ENCODE peak calls at places on chromosomes 11 and 22, in four cellular contexts. V, I, G and C are unnamed samples.
A peak's percentile ranks its signal among the peaks of the same experiment; 100 is the strongest.

GRCh38 chr11:10540546-10540914 is 457 bp downstream of the RNF141 start:
- DNase-seq in I (peak; percentile 34), V (no peak), G (no peak), C (peak; percentile 43)

GRCh38 chr22:48342016-48342415 is 1485.7 kb downstream of the BRD1 start:
- DNase-seq in V (no peak), G (no peak), I (no peak), C (no peak)

GRCh38 chr11:132058211-132058772 is 687.9 kb downstream of the NTM start:
- DNase-seq in V (no peak), G (no peak), I (no peak), C (no peak)

GRCh38 chr11:74391193-74391592 is 7.0 kb downstream of the PGM2L1 start:
- DNase-seq in G (no peak), I (no peak), V (no peak), C (no peak)

GRCh38 chr11:111162306-111162705 is 83.2 kb upstream of the POU2AF2 start:
- DNase-seq in I (no peak), G (no peak), V (no peak), C (no peak)

GRCh38 chr11:35262735-35263134 is 123.8 kb downstream of the CD44 start:
- DNase-seq in I (no peak), G (no peak), V (no peak), C (no peak)

GRCh38 chr22:44192098-44192810 is 11.5 kb downstream of the PARVG start:
- DNase-seq in I (peak; percentile 75), V (peak; percentile 91), G (peak; percentile 60), C (peak; percentile 86)

GRCh38 chr22:20117656-20118571 is 888 bp upstream of the TRMT2A start:
- DNase-seq in G (no peak), V (no peak), I (no peak), C (no peak)

GRCh38 chr11:2445107-2445947 is 519 bp downstream of the KCNQ1 start:
- DNase-seq in G (no peak), I (peak; percentile 26), V (no peak), C (peak; percentile 39)

GRCh38 chr11:133134561-133135173 is 397.6 kb downstream of the OPCML start:
- DNase-seq in G (no peak), V (peak; percentile 83), I (peak; percentile 67), C (peak; percentile 84)

GRCh38 chr11:111922803-111923202 is 4.1 kb downstream of the C11orf52 start:
- DNase-seq in V (no peak), I (no peak), G (no peak), C (no peak)

GRCh38 chr11:79388201-79388600 is 52.6 kb downstream of the TENM4 start:
- DNase-seq in V (no peak), I (no peak), G (no peak), C (no peak)

GRCh38 chr11:36601145-36601544 is 3.1 kb upstream of the RAG2 start:
- DNase-seq in V (no peak), I (no peak), G (no peak), C (no peak)

GRCh38 chr11:36598051-36598450 is at the start of gene RAG2:
- DNase-seq in I (no peak), V (no peak), G (no peak), C (no peak)

GRCh38 chr11:36600155-36600554 is 2.1 kb upstream of the RAG2 start:
- DNase-seq in V (peak; percentile 49), I (no peak), G (no peak), C (no peak)

GRCh38 chr11:36594316-36594989 is at the start of gene IFTAP:
- DNase-seq in I (peak; percentile 82), V (peak; percentile 82), G (peak; percentile 88), C (peak; percentile 12)

GRCh38 chr11:36596880-36597279 is 1.2 kb downstream of the RAG2 start:
- DNase-seq in V (no peak), I (no peak), G (no peak), C (no peak)
- TF ChIP-seq SP1 in V (no peak), I (no peak), G (no peak), C (no peak)

DNA sequence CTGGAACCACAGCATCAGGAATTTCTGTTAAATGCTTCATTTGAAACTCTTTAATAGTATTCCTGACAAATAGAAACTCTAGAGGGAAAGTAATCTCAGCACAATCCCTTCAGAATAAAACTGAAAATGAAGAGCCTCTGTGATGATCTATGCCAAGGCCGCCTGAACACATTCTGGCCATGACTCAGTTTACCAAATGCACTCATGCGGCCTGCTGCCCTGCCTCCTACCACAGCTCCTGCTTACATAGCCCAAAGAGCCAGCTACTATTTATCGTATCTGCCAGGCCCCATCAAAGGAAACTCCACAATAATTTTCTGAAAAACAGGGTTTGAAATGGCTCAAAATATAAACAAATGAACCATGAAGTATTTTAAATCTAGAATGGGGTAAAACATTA is 27.0 kb downstream of the ARL14EP start:
- DNase-seq in V (no peak), G (no peak), I (no peak), C (no peak)
- TF ChIP-seq SP1 in V (no peak), G (no peak), I (no peak), C (no peak)

GRCh38 chr11:84398017-84398626 is 1112.0 kb upstream of the CCDC90B start:
- DNase-seq in V (no peak), G (no peak), I (peak; percentile 6), C (peak; percentile 21)
- TF ChIP-seq SP1 in V (no peak), G (no peak), I (no peak), C (no peak)

DNA sequence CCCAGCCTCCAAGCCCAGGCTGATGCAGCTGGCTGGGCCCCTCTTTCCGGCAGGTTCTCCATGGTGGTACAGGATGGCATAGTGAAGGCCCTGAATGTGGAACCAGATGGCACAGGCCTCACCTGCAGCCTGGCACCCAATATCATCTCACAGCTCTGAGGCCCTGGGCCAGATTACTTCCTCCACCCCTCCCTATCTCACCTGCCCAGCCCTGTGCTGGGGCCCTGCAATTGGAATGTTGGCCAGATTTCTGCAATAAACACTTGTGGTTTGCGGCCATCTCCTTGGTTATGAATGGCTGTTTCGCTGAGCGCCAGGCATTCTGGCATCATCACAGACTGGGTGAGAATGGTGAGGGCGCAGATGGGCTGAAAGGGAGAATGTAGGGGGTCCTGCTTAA is 3.6 kb downstream of the PRDX5 start:
- DNase-seq in V (no peak), G (no peak), I (no peak), C (no peak)
- TF ChIP-seq SP1 in V (no peak), G (no peak), I (no peak), C (no peak)

GRCh38 chr11:125146232-125146631 is 18.3 kb upstream of the PKNOX2 start:
- DNase-seq in I (no peak), G (no peak), V (no peak), C (no peak)

GRCh38 chr11:125138966-125139365 is 25.6 kb upstream of the PKNOX2 start:
- DNase-seq in V (no peak), I (no peak), G (no peak), C (no peak)

GRCh38 chr11:125141686-125142535 is 22.6 kb upstream of the PKNOX2 start:
- DNase-seq in I (peak; percentile 87), G (no peak), V (peak; percentile 97), C (peak; percentile 90)

GRCh38 chr11:125140251-125140650 is 24.3 kb upstream of the PKNOX2 start:
- DNase-seq in I (no peak), G (no peak), V (no peak), C (no peak)

GRCh38 chr11:125141178-125141577 is 23.4 kb upstream of the PKNOX2 start:
- DNase-seq in I (no peak), V (no peak), G (no peak), C (no peak)
- TF ChIP-seq SP1 in I (no peak), V (no peak), G (no peak), C (no peak)

GRCh38 chr11:19187880-19188279 is 13.9 kb downstream of the CSRP3 start:
- DNase-seq in V (no peak), G (no peak), I (no peak), C (no peak)
- TF ChIP-seq SP1 in V (no peak), G (no peak), I (no peak), C (no peak)

DNA sequence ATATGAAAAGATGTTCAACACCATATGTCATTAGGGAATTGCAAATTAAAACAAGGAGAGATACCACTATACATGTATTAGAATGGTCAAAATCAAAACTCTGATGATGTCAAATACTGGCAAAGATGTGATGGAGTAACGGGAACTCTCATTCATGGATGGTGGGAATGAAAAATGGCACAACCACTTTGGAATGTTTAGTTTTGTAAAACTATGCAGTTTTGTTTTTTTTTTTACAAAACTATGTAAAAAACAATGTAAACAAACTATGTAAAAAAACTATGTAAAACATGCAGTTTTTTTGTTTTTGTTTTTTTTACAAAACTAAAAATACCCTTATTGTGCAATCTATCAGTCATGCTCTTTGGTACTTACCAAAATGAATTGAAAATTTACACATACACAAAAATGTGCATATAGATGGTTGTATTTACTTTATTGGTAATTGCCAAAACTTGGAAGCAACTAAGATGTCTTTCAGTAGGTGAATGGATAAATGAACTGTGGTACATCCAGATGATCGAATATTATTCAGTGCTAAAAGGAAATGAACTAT is 5.0 kb upstream of the USP47 start:
- DNase-seq in G (no peak), V (no peak), I (no peak), C (no peak)
- TF ChIP-seq SP1 in G (no peak), V (no peak), I (no peak), C (no peak)